ENCODE peak calls at places on chromosomes 13 and 19, in eight cellular contexts. N is A549, K is K562, M is tibial nerve, Y is transverse colon, X is ovary, F is H1, J is stomach. D is an unnamed sample.

GRCh38 chr19:5086725-5087439 is 118.0 kb downstream of the KDM4B start:
- DNase-seq in M (no peak), N (peak; percentile 9), J (no peak), X (no peak), K (no peak), F (peak; percentile 79), Y (no peak), D (no peak)

GRCh38 chr13:29884671-29885424 is 34.4 kb upstream of the UBL3 start:
- DNase-seq in K (no peak), X (no peak), N (no peak), J (no peak), F (no peak), M (no peak), Y (no peak), D (no peak)

GRCh38 chr13:52615817-52616216 is 26.4 kb upstream of the HNRNPA1L2 start:
- DNase-seq in F (no peak), X (no peak), K (no peak), Y (no peak), N (peak; percentile 8), J (no peak), M (no peak), D (no peak)

GRCh38 chr19:19823916-19824315 is 2.4 kb upstream of the ZNF506 start:
- DNase-seq in Y (no peak), K (no peak), M (no peak), X (no peak), J (no peak), F (no peak), N (no peak), D (no peak)

GRCh38 chr13:50365683-50366391 is 350.6 kb downstream of the KCNRG start:
- DNase-seq in K (no peak), N (no peak), Y (peak; percentile 23), M (no peak), X (no peak), F (no peak), J (no peak), D (no peak)

GRCh38 chr13:43848250-43848649 is 31.3 kb downstream of the CCDC122 start:
- DNase-seq in Y (no peak), K (no peak), J (no peak), X (no peak), M (no peak), F (no peak), N (no peak), D (no peak)

GRCh38 chr13:63344711-63345110 is 1929.1 kb upstream of the PCDH20 start:
- DNase-seq in J (no peak), Y (no peak), N (no peak), X (no peak), F (no peak), M (no peak), K (no peak), D (no peak)

GRCh38 chr13:30126903-30127428 is 180.4 kb downstream of the KATNAL1 start:
- DNase-seq in F (no peak), X (no peak), Y (no peak), M (no peak), N (no peak), J (peak; percentile 71), K (no peak), D (no peak)

GRCh38 chr13:39451301-39451700 is 151.7 kb downstream of the LHFPL6 start:
- DNase-seq in F (no peak), N (no peak), K (no peak), Y (no peak), M (no peak), J (no peak), X (no peak), D (no peak)

GRCh38 chr13:85974604-85975366 is 175.6 kb upstream of the SLITRK6 start:
- DNase-seq in Y (no peak), K (no peak), M (no peak), N (no peak), X (no peak), J (no peak), F (no peak), D (no peak)

GRCh38 chr13:112664501-112665203 is 25.2 kb upstream of the ATP11A start:
- DNase-seq in F (no peak), M (no peak), J (no peak), K (no peak), X (no peak), N (no peak), Y (no peak), D (no peak)

GRCh38 chr13:48074006-48074405 is 20.9 kb downstream of the MED4 start:
- DNase-seq in M (no peak), N (no peak), J (no peak), X (no peak), Y (no peak), K (no peak), F (no peak), D (no peak)

GRCh38 chr19:33191501-33191900 is 2.6 kb upstream of the LRP3 start:
- DNase-seq in F (no peak), N (no peak), J (no peak), M (no peak), Y (no peak), K (no peak), X (no peak), D (peak; percentile 24)

GRCh38 chr13:109249780-109250528 is 536.4 kb downstream of the IRS2 start:
- DNase-seq in X (no peak), Y (no peak), N (no peak), F (no peak), J (no peak), K (no peak), M (no peak), D (no peak)

GRCh38 chr19:29277107-29277506 is 64.2 kb upstream of the UQCRFS1 start:
- DNase-seq in J (no peak), Y (peak; percentile 17), F (peak; percentile 57), N (no peak), K (no peak), X (no peak), M (no peak), D (no peak)

GRCh38 chr13:98199480-98199879 is 22.4 kb upstream of the RNF113B start:
- DNase-seq in M (no peak), J (no peak), N (no peak), Y (no peak), X (no peak), K (no peak), F (no peak), D (no peak)

GRCh38 chr19:1000095-1000494 is at the start of gene GRIN3B:
- DNase-seq in K (peak; percentile 85), J (peak; percentile 60), X (no peak), M (no peak), F (peak; percentile 89), Y (peak; percentile 73), N (peak; percentile 80), D (no peak)

GRCh38 chr19:3570619-3571018 is 2.1 kb upstream of the HMG20B start:
- DNase-seq in J (no peak), M (no peak), K (no peak), X (no peak), Y (no peak), F (no peak), N (no peak), D (no peak)

GRCh38 chr13:113744197-113745000 is 14.6 kb upstream of the TMEM255B start:
- DNase-seq in N (no peak), J (no peak), M (no peak), X (no peak), K (no peak), F (no peak), Y (peak; percentile 30), D (no peak)

GRCh38 chr13:102905905-102906304 is 60.1 kb downstream of the ERCC5 start:
- DNase-seq in N (no peak), K (no peak), F (no peak), M (no peak), J (no peak), Y (no peak), X (no peak), D (no peak)

DNA sequence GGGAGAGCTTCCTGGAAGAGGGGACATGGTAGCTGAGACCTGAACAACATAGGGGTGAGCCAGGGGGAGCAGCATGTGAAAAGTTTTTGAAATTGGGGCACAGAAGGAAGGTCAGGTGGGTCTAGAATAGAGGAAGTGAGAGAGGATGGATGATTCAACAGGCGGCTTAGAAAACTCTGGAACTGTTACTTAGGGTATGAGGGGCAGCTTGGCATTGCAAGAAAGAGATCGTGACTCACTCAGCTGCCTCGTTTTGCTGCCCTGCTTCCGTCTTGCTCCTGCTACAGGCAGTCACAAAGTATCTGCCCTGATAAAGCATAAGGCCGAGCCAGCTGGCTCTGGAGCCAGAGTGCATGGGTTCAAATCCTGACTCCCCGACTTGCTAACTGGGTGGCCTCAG is 1.3 kb upstream of the CEACAM20 start:
- DNase-seq in K (no peak), F (no peak), J (no peak), M (no peak), X (no peak), N (no peak), Y (no peak), D (no peak)
- TF ChIP-seq EP300 in K (no peak), F (no peak), J (no peak), M (no peak), X (no peak), N (no peak), Y (no peak), D (no peak)

DNA sequence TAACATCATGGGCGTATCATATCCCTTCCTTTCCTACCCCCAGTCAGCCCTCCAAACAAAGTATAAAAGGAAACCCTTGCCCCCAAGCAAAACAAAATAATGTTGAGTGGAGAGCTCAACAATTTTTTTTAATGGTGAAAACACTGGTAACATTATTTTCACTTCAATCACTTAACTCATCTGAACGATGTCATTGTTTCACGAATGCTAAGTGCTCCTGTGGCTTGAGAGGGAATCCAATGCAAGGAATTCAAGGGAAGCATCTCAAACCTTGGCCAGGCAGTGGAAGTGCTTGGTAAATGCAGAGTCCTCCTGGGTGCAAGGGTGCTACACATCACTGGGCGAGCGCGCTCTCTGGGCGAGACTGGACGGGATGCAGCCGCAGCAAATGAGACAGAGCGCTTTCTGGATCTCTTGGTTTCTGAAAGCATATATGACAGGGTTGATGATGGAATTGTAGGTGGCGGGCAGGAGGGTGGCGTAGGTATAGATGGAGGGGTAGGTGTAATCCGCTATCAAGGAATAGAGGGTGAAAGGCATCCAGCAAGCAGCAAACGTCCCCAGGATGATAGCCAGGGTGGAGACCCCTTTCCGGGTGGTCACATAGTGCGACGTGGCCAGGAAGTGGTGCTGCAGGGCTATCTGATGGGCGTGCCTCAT is 2.0 kb downstream of the GPR12 start:
- DNase-seq in X (no peak), M (no peak), K (no peak), F (no peak), Y (no peak), J (no peak), N (no peak), D (no peak)
- TF ChIP-seq EP300 in X (no peak), M (no peak), K (no peak), F (no peak), Y (no peak), J (no peak), N (no peak), D (no peak)

GRCh38 chr13:105428816-105429215 is 1106.6 kb downstream of the EFNB2 start:
- DNase-seq in J (no peak), M (no peak), F (no peak), K (no peak), Y (no peak), X (no peak), N (no peak), D (no peak)
- TF ChIP-seq EP300 in J (no peak), M (no peak), F (no peak), K (no peak), Y (no peak), X (no peak), N (no peak), D (no peak)

DNA sequence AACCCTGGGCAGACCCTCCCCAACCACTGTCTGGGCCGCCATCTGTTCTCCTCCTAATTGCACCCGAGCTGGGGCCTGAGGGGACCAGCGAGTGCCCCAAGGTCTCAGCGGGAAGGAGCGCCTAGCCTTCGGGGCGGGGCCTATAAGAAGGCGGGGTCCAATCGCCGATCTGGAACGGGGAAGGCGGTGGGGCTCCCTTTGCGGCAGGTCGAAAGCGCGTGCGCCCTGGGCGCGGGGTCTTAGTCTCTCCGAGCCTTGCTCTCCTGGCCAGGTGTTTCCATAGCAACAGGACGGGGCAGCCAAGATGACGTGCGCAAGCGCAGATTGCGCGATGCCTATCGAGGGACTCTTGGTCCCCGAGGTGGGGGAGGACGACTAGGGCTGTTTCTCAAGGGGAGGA is 2.8 kb downstream of the MAST1 start:
- DNase-seq in J (no peak), K (peak; percentile 79), F (peak; percentile 96), N (no peak), X (no peak), M (no peak), Y (no peak), D (no peak)
- TF ChIP-seq EP300 in J (no peak), K (no peak), F (no peak), N (no peak), X (no peak), M (no peak), Y (no peak), D (no peak)

D was measured in suprapubic skin.